ENCODE peak calls at places on chromosomes 7 and 10, in ten cellular contexts. V is ascending aorta, B is fibroblast of pulmonary artery, X is heart left ventricle, P is A549, I is right lobe of liver, T is lower leg skin, G is choroid plexus epithelial cell, K is pancreas, E is cardiac fibroblast. N is an unnamed sample.

GRCh38 chr10:121284952-121285351 is 313.3 kb downstream of the FGFR2 start:
- DNase-seq in V (no peak), B (no peak), X (no peak), P (no peak), I (no peak), T (no peak), G (no peak), K (no peak), E (no peak), N (no peak)

GRCh38 chr7:5755704-5756131 is 25.7 kb downstream of the RNF216 start:
- DNase-seq in V (no peak), B (peak; percentile 88), X (no peak), P (peak; percentile 34), I (no peak), T (no peak), G (peak; percentile 81), K (no peak), E (peak; percentile 83), N (no peak)

GRCh38 chr7:47587389-47587788 is 5.5 kb upstream of the TNS3 start:
- DNase-seq in V (no peak), B (no peak), X (no peak), P (peak; percentile 80), I (no peak), T (no peak), G (no peak), K (peak; percentile 68), E (no peak), N (no peak)

GRCh38 chr7:96669812-96670211 is 39.8 kb downstream of the SEM1 start:
- DNase-seq in V (no peak), B (no peak), X (no peak), P (no peak), I (no peak), T (no peak), G (no peak), K (no peak), E (no peak), N (no peak)

GRCh38 chr10:110358869-110359629 is 54.3 kb upstream of the SMNDC1 start:
- DNase-seq in V (no peak), B (no peak), X (no peak), P (peak; percentile 37), I (no peak), T (no peak), G (peak; percentile 45), K (no peak), E (no peak), N (no peak)

GRCh38 chr7:70426249-70426880 is 705.6 kb upstream of the GALNT17 start:
- DNase-seq in V (no peak), B (no peak), X (no peak), P (no peak), I (no peak), T (no peak), G (no peak), K (no peak), E (no peak), N (no peak)

GRCh38 chr10:128009768-128010167 is 102.9 kb downstream of the PTPRE start:
- DNase-seq in V (no peak), B (no peak), X (no peak), P (no peak), I (no peak), T (no peak), G (peak; percentile 73), K (no peak), E (peak; percentile 50), N (no peak)

GRCh38 chr7:1200045-1200444 is 32.6 kb upstream of the UNCX start:
- DNase-seq in V (no peak), B (peak; percentile 64), X (no peak), P (no peak), I (no peak), T (no peak), G (peak; percentile 76), K (no peak), E (peak; percentile 73), N (no peak)

GRCh38 chr10:111875760-111876159 is 307.8 kb downstream of the GPAM start:
- DNase-seq in V (no peak), B (no peak), X (no peak), P (no peak), I (no peak), T (no peak), G (no peak), K (no peak), E (no peak), N (no peak)

GRCh38 chr7:27112960-27113949 is 10.8 kb upstream of the HOXA2 start:
- DNase-seq in V (no peak), B (peak; percentile 61), X (no peak), P (peak; percentile 90), I (peak; percentile 63), T (no peak), G (no peak), K (no peak), E (peak; percentile 53), N (no peak)

GRCh38 chr7:151142686-151143040 is 24.8 kb downstream of the GBX1 start:
- DNase-seq in V (no peak), B (no peak), X (peak; percentile 68), P (no peak), I (peak; percentile 37), T (no peak), G (no peak), K (peak; percentile 15), E (no peak), N (no peak)

GRCh38 chr10:86363184-86363832 is 3.3 kb downstream of the GRID1 start:
- DNase-seq in V (no peak), B (no peak), X (peak; percentile 74), P (peak; percentile 58), I (peak; percentile 63), T (no peak), G (peak; percentile 29), K (no peak), E (no peak), N (no peak)

GRCh38 chr10:107576746-107577145 is 412.2 kb upstream of the SORCS1 start:
- DNase-seq in V (no peak), B (no peak), X (no peak), P (no peak), I (no peak), T (no peak), G (no peak), K (no peak), E (peak; percentile 18), N (no peak)

GRCh38 chr7:128963327-128963757 is 25.6 kb downstream of the IRF5 start:
- DNase-seq in V (no peak), B (peak; percentile 3), X (no peak), P (no peak), I (no peak), T (no peak), G (peak; percentile 48), K (no peak), E (no peak), N (peak; percentile 74)

GRCh38 chr7:143046334-143046935 is 5.7 kb upstream of the OR6V1 start:
- DNase-seq in V (no peak), B (peak; percentile 32), X (no peak), P (no peak), I (no peak), T (no peak), G (no peak), K (no peak), E (no peak), N (no peak)

GRCh38 chr7:5643280-5643679 is 138.2 kb downstream of the RNF216 start:
- DNase-seq in V (no peak), B (peak; percentile 34), X (peak; percentile 73), P (peak; percentile 13), I (no peak), T (no peak), G (peak; percentile 52), K (no peak), E (peak; percentile 27), N (no peak)

DNA sequence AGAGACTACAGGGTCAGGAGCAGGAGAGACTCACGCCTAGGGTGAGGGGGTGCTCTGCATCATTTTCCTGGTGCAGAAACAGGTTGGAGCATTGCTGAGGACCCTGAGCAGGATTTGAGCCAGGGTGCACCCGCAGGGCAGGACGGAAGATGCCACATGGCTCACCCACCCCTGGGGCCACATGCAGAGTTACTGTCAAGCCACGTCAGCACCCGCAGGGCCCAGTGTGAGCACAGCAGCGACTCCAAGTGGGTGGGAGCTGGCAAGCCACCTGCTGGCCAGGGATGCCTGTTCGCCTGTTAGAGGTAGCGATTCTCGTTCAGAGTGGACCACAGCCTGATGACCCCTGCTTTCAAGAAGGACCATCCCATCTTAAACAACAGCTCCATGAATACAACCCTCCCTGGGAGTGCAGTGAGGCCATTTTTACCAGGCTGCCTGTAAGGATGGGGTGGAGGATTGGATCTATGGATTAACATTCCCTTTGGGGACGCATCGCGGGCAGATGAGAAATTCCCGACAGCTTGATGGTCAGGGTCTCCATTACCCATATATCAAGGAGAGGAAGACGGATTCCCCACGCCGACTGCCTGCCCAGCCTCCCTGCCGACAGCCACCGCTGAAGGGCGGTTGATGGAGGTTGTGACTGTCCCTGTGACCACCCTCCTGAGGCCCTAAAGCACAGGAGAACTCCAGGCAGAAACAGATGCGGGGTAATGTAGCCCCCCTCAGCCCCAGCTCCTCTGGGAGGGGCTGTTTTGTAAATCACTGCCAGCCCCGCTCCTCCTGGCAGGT is 101.1 kb upstream of the RET start:
- DNase-seq in V (no peak), B (no peak), X (peak; percentile 37), P (peak; percentile 18), I (no peak), T (no peak), G (no peak), K (peak; percentile 3), E (no peak), N (no peak)
- TF ChIP-seq CTCF in V (no peak), B (no peak), X (no peak), P (no peak), I (no peak), T (no peak), G (no peak), K (no peak), E (no peak), N (no peak)

GRCh38 chr7:73880755-73881328 is 19.9 kb downstream of the TMEM270 start:
- DNase-seq in V (no peak), B (no peak), X (no peak), P (no peak), I (no peak), T (no peak), G (no peak), K (no peak), E (no peak), N (no peak)
- H3K4me3 ChIP-seq in V (no peak overlapping the region), B (no peak overlapping the region), X (no peak overlapping the region), P (no peak overlapping the region), I (no peak overlapping the region), T (no peak overlapping the region), G (no peak overlapping the region), K (no peak overlapping the region), E (no peak overlapping the region), N (no peak overlapping the region)

GRCh38 chr7:122901250-122901649 is 15.0 kb upstream of the CADPS2 start:
- DNase-seq in V (no peak), B (no peak), X (no peak), P (no peak), I (no peak), T (no peak), G (no peak), K (no peak), E (no peak), N (no peak)

GRCh38 chr7:122893486-122893885 is 7.2 kb upstream of the CADPS2 start:
- DNase-seq in V (no peak), B (no peak), X (no peak), P (no peak), I (no peak), T (no peak), G (no peak), K (no peak), E (no peak), N (no peak)

GRCh38 chr7:122896509-122896908 is 10.2 kb upstream of the CADPS2 start:
- DNase-seq in V (no peak), B (no peak), X (no peak), P (no peak), I (no peak), T (no peak), G (peak; percentile 48), K (no peak), E (no peak), N (no peak)
- TF ChIP-seq CTCF in V (no peak), B (no peak), X (no peak), P (no peak), I (no peak), T (no peak), G (peak; percentile 36), K (no peak), E (peak; percentile 6), N (no peak)

GRCh38 chr10:74282853-74283205 is 131.8 kb downstream of the ADK start:
- DNase-seq in V (no peak), B (peak; percentile 57), X (no peak), P (peak; percentile 12), I (no peak), T (no peak), G (no peak), K (no peak), E (peak; percentile 37), N (no peak)
- H3K4me3 ChIP-seq in V (no peak overlapping the region), B (no peak overlapping the region), X (no peak overlapping the region), P (no peak overlapping the region), I (no peak overlapping the region), T (no peak overlapping the region), G (no peak overlapping the region), K (no peak overlapping the region), E (no peak overlapping the region), N (no peak overlapping the region)